ENCODE peak calls at places on chromosome 18, in eight cellular contexts. B is KBM-7; J is NCI-H345; C is naive B cell; D is AG04450; G is activated effector memory CD4-positive, alpha-beta T cell treated with Interleukin-2 at 50 U/mL for 16 hours; H is left cardiac atrium; P is amniotic epithelial cell. A is an unnamed sample.

GRCh38 chr18:11119962-11120361 is 29.4 kb downstream of the PIEZO2 start:
- DNase-seq in P (peak; percentile 78), C (no peak), H (no peak), G (no peak), D (no peak), B (no peak), J (no peak), A (no peak)

GRCh38 chr18:38167623-38168022 is 602.0 kb upstream of the CELF4 start:
- DNase-seq in D (no peak), P (no peak), H (no peak), G (no peak), C (no peak), J (no peak), B (no peak), A (no peak)

GRCh38 chr18:4333043-4333442 is 122.1 kb downstream of the DLGAP1 start:
- DNase-seq in C (no peak), D (no peak), B (no peak), G (no peak), H (no peak), J (no peak), P (no peak), A (no peak)

GRCh38 chr18:22817844-22818243 is 115.3 kb upstream of the RBBP8 start:
- DNase-seq in J (no peak), H (no peak), P (no peak), G (no peak), B (no peak), D (no peak), C (no peak), A (no peak)

GRCh38 chr18:79566841-79567370 is 112.7 kb upstream of the CTDP1 start:
- DNase-seq in C (no peak), G (no peak), H (peak; percentile 12), J (no peak), P (no peak), B (no peak), D (no peak), A (no peak)

GRCh38 chr18:1668284-1668683 is 763.6 kb downstream of the ADCYAP1 start:
- DNase-seq in B (no peak), H (no peak), P (no peak), C (no peak), D (no peak), J (no peak), G (no peak), A (no peak)

GRCh38 chr18:21826641-21827302 is 86.2 kb downstream of the MIB1 start:
- DNase-seq in H (no peak), D (no peak), B (no peak), P (no peak), J (no peak), G (no peak), C (no peak), A (no peak)

GRCh38 chr18:74631242-74632087 is 33.8 kb downstream of the ZNF407 start:
- DNase-seq in P (peak; percentile 75), J (no peak), G (no peak), B (peak; percentile 56), D (peak; percentile 58), H (no peak), C (no peak), A (no peak)

GRCh38 chr18:60060578-60060977 is 160.8 kb downstream of the PMAIP1 start:
- DNase-seq in B (no peak), P (no peak), G (no peak), C (no peak), H (no peak), J (no peak), D (no peak), A (no peak)

GRCh38 chr18:59042477-59042842 is 97.2 kb upstream of the SEC11C start:
- DNase-seq in C (no peak), B (no peak), H (no peak), J (no peak), D (no peak), P (peak; percentile 52), G (no peak), A (no peak)

A was measured in OCI-LY7.